ENCODE peak calls at places on chromosomes 7 and 10, in seven cellular contexts. S is dorsolateral prefrontal cortex; C is NCI-H446 treated with DMSO at 0.1 percent for 48 hours; E is IMR-90; G is renal cortical epithelial cell; Y is activated gamma-delta T cell treated with anti-CD3 and anti-CD28 coated beads, Interleukin-2, amount 50 U/mL, for 16 hours; N is memory B cell. Z is an unnamed sample.

GRCh38 chr10:124450010-124450782 is at the start of gene NKX1-2:
- DNase-seq in S (no peak), C (no peak), E (no peak), G (no peak), Y (no peak), N (no peak), Z (no peak)

GRCh38 chr10:34967411-34967880 is 122.7 kb downstream of the CUL2 start:
- DNase-seq in S (no peak), C (peak), E (peak), G (peak), Y (no peak), N (no peak), Z (no peak)

GRCh38 chr7:106959753-106960152 is 84.8 kb upstream of the PRKAR2B start:
- DNase-seq in S (no peak), C (no peak), E (no peak), G (no peak), Y (no peak), N (no peak), Z (no peak)

GRCh38 chr10:123462760-123463159 is 203.4 kb upstream of the GPR26 start:
- DNase-seq in S (no peak), C (no peak), E (no peak), G (no peak), Y (no peak), N (no peak), Z (no peak)

GRCh38 chr7:149716007-149716931 is 57.1 kb downstream of the ZNF467 start:
- DNase-seq in S (no peak), C (no peak), E (peak), G (peak), Y (no peak), N (no peak), Z (no peak)

GRCh38 chr10:116627386-116627933 is 6.7 kb downstream of the PNLIPRP2 start:
- DNase-seq in S (no peak), C (no peak), E (no peak), G (no peak), Y (no peak), N (no peak), Z (no peak)

GRCh38 chr10:97517096-97517750 is 18.5 kb downstream of the UBTD1 start:
- DNase-seq in S (no peak), C (no peak), E (no peak), G (no peak), Y (no peak), N (no peak), Z (no peak)

GRCh38 chr10:124182088-124182541 is 88.7 kb upstream of the CHST15 start:
- DNase-seq in S (no peak), C (no peak), E (no peak), G (no peak), Y (no peak), N (no peak), Z (no peak)

Z was measured in central memory CD8-positive, alpha-beta T cell.